ENCODE peak calls at places on chromosomes 4 and X, in four cellular contexts. A, Y, K and J are unnamed samples.

GRCh38 chr4:70842761-70843435 is 3.2 kb upstream of the GRSF1 start:
- DNase-seq in A (no peak), Y (no peak), K (peak), J (no peak)

GRCh38 chr4:110196206-110196870 is 2.1 kb downstream of the ELOVL6 start:
- DNase-seq in A (peak), Y (peak), K (peak), J (no peak)

GRCh38 chr4:122836941-122837340 is 10.3 kb downstream of the FGF2 start:
- DNase-seq in A (no peak), Y (no peak), K (peak), J (no peak)

GRCh38 chr4:109434007-109434792 is 585 bp downstream of the SEC24B start:
- DNase-seq in A (peak), Y (peak), K (peak), J (no peak)

GRCh38 chrX:22015144-22015750 is 16.9 kb upstream of the PHEX start:
- DNase-seq in A (no peak), Y (no peak), K (no peak), J (no peak)

GRCh38 chrX:45623266-45623665 is 422.6 kb upstream of the DIPK2B start:
- DNase-seq in A (no peak), Y (no peak), K (peak), J (peak)

GRCh38 chr4:159077702-159078495 is 25.0 kb upstream of the RAPGEF2 start:
- DNase-seq in A (no peak), Y (no peak), K (peak), J (no peak)

GRCh38 chr4:37389369-37389765 is 144.8 kb downstream of the NWD2 start:
- DNase-seq in A (peak), Y (no peak), K (no peak), J (no peak)

GRCh38 chr4:121140712-121141111 is 23.4 kb downstream of the TNIP3 start:
- DNase-seq in A (no peak), Y (no peak), K (no peak), J (no peak)

GRCh38 chrX:137566746-137567473 is 983 bp downstream of the ZIC3 start:
- DNase-seq in A (no peak), Y (no peak), K (no peak), J (no peak)

GRCh38 chr4:16056681-16057400 is 27.0 kb downstream of the PROM1 start:
- DNase-seq in A (no peak), Y (no peak), K (peak), J (no peak)

GRCh38 chr4:41216294-41217019 is 2.1 kb upstream of the APBB2 start:
- DNase-seq in A (peak), Y (peak), K (peak), J (no peak)

GRCh38 chrX:120120223-120120622 is 4.5 kb upstream of the RHOXF1 start:
- DNase-seq in A (no peak), Y (no peak), K (peak), J (no peak)

GRCh38 chrX:33434256-33435092 is 223.1 kb upstream of the DMD start:
- DNase-seq in A (peak), Y (peak), K (peak), J (peak)

GRCh38 chr4:76963136-76963477 is 13.6 kb downstream of the SEPTIN11 start:
- DNase-seq in A (no peak), Y (no peak), K (no peak), J (no peak)

GRCh38 chr4:6272863-6273660 is 3.4 kb downstream of the WFS1 start:
- DNase-seq in A (no peak), Y (no peak), K (peak), J (no peak)

GRCh38 chr4:74338792-74339333 is 26.1 kb upstream of the EREG start:
- DNase-seq in A (peak), Y (no peak), K (no peak), J (no peak)

GRCh38 chrX:16268206-16268605 is 100.9 kb downstream of the MAGEB17 start:
- DNase-seq in A (no peak), Y (no peak), K (no peak), J (no peak)

GRCh38 chrX:16267431-16267830 is 100.2 kb downstream of the MAGEB17 start:
- DNase-seq in A (no peak), Y (no peak), K (no peak), J (no peak)
- TF ChIP-seq CTCF in A (no peak), Y (no peak), K (no peak), J (no peak)

GRCh38 chr4:87840149-87840548 is 7.4 kb downstream of the MEPE start:
- DNase-seq in A (no peak), Y (no peak), K (no peak), J (no peak)

GRCh38 chr4:87835732-87836131 is 3.0 kb downstream of the MEPE start:
- DNase-seq in A (no peak), Y (no peak), K (peak), J (no peak)

GRCh38 chr4:87835192-87835591 is 2.4 kb downstream of the MEPE start:
- DNase-seq in A (no peak), Y (no peak), K (peak), J (no peak)

GRCh38 chr4:87839309-87839946 is 6.7 kb downstream of the MEPE start:
- DNase-seq in A (peak), Y (no peak), K (peak), J (no peak)

DNA sequence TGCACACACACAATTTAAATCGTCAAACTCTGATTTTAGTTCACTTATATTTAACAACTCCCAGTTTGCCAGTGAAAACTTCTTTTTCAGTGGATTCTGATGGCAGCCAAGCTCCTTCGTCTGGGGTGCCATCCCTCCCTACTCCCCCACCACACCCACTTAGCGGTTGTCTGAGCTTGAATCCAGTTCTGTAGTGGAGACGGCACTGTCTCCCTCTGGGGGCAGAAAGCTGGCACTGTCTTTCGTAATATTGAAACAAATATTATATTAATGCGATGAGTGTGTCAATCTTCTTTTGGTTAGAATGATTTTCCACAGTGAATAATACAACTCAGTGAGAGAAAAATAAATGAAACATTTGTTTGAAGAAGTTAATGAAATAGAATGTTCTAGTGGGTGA is 5.4 kb downstream of the MEPE start:
- DNase-seq in A (no peak), Y (no peak), K (peak), J (no peak)
- TF ChIP-seq CTCF in A (no peak), Y (no peak), K (peak), J (no peak)

GRCh38 chr4:2667428-2667827 is 88.7 kb downstream of the TNIP2 start:
- DNase-seq in A (no peak), Y (no peak), K (no peak), J (no peak)

GRCh38 chr4:2672700-2673099 is 83.4 kb downstream of the TNIP2 start:
- DNase-seq in A (peak), Y (no peak), K (no peak), J (no peak)

GRCh38 chr4:2671267-2671895 is 84.8 kb downstream of the TNIP2 start:
- DNase-seq in A (no peak), Y (no peak), K (no peak), J (no peak)

GRCh38 chr4:2672082-2672481 is 84.1 kb downstream of the TNIP2 start:
- DNase-seq in A (no peak), Y (no peak), K (no peak), J (no peak)

DNA sequence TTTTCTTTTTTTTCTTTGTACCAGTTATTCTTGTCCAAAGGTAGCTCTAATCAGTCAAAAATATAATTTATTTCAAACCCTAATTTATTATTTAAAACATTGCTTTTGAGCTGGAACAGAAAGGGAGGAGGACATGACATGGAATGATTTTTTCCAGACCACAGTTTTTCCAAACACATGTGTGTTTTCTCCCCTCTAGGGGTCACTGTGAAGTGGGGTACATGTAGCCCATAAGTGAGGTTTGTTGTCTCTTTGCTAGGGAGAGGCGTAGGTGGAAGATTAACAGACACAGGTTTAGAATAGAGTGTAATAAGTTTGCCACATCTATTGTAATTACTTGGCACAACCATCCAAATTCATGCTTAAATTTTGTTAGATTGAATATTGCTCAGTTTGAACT is 83.0 kb downstream of the TNIP2 start:
- DNase-seq in A (peak), Y (no peak), K (peak), J (no peak)
- TF ChIP-seq CTCF in A (peak), Y (no peak), K (peak), J (peak)

DNA sequence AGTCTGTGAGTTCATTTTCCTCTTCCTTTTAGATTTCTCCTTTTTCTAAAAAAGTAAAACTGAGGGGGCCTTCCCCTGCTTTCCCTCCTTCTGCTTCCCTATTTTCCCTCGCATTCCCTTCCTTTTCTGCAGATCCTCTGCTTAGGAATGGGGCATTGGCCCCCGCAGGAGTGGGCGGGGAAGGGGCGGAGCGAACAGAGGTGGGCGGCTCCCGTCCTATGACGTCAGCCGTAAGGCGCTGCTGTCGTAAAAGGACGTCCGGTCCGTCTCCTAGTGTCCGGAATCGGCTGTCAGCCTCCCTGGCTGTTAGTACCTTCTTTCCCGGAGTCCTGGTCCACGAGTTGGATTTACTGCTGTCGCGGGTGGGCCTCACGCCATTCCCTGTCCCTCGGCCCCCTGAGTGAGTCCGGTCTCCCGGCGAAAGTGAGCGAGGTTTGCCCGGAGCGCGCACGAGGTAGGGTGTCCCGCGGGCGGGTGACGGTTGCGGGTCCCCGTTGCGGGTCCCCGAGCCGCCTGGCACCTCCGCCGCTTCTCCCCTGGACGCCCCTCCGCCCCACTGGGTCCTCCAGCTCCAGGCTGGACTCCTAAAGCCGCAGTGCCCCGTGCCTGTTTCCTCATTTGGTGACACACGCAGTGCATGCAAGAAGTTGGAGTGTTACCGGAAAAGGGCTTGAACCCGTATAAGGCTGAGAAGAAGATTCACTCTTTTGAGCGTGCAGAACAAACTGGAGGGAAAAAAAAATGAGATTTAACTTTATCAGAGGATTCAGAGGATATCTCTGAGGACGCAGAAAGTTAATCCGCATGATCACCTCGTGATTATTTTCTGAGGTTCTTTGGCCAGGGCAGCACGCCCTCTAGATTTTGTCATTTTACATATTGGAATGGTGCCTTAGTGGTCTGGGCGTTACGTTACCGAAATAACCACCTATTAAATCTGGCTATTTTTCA is at the start of gene ZNF330:
- DNase-seq in A (peak), Y (peak), K (peak), J (peak)
- TF ChIP-seq CTCF in A (peak), Y (no peak), K (peak), J (peak)

DNA sequence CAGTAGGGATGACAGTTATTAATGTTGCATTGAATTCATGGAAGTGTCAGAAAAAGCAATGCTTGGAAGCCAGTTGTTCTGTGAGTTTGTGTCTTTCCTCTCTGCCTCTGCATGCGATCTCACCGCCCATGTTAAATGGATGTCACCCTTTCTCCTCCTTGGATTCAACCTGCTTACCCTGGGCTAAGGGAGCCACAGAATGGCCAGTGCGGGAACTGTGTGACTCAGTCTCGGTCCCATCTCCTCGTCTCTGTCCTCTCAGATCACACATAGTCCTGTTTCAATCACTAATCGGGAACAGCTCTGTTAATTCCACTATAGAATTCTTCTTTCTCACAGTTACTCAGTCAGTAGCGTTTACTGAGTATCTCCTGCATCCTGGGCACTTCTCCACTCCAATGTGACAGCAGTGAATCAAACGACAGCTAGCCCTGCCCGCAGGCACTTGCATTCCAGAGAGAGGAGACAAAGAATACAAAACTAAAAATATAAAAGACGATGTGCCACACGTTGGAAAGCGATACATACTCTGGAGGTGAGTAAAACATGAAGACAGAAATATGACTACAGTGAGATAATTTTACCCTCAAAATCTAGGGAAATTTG is 53.6 kb upstream of the TLR3 start:
- DNase-seq in A (no peak), Y (no peak), K (peak), J (no peak)
- TF ChIP-seq CTCF in A (no peak), Y (no peak), K (peak), J (no peak)

GRCh38 chr4:113776679-113777078 is 15.1 kb upstream of the CAMK2D start:
- DNase-seq in A (no peak), Y (no peak), K (no peak), J (no peak)
- TF ChIP-seq CTCF in A (no peak), Y (no peak), K (no peak), J (no peak)

GRCh38 chrX:14344172-14344940 is 185.0 kb upstream of the GLRA2 start:
- DNase-seq in A (peak), Y (no peak), K (no peak), J (no peak)
- TF ChIP-seq CTCF in A (no peak), Y (no peak), K (peak), J (no peak)

GRCh38 chr4:336099-336892 is 1.3 kb upstream of the ZNF141 start:
- DNase-seq in A (no peak), Y (peak), K (no peak), J (no peak)

GRCh38 chr4:337143-337931 is at the start of gene ZNF141:
- DNase-seq in A (peak), Y (peak), K (peak), J (peak)

GRCh38 chr4:336893-337142 is 796 bp upstream of the ZNF141 start:
- DNase-seq in A (no peak), Y (peak), K (peak), J (no peak)

GRCh38 chr4:337932-338758 is 531 bp downstream of the ZNF141 start:
- DNase-seq in A (peak), Y (peak), K (no peak), J (no peak)

GRCh38 chr4:335515-335914 is 2.1 kb upstream of the ZNF141 start:
- DNase-seq in A (no peak), Y (no peak), K (peak), J (no peak)
- TF ChIP-seq CTCF in A (no peak), Y (no peak), K (no peak), J (no peak)

DNA sequence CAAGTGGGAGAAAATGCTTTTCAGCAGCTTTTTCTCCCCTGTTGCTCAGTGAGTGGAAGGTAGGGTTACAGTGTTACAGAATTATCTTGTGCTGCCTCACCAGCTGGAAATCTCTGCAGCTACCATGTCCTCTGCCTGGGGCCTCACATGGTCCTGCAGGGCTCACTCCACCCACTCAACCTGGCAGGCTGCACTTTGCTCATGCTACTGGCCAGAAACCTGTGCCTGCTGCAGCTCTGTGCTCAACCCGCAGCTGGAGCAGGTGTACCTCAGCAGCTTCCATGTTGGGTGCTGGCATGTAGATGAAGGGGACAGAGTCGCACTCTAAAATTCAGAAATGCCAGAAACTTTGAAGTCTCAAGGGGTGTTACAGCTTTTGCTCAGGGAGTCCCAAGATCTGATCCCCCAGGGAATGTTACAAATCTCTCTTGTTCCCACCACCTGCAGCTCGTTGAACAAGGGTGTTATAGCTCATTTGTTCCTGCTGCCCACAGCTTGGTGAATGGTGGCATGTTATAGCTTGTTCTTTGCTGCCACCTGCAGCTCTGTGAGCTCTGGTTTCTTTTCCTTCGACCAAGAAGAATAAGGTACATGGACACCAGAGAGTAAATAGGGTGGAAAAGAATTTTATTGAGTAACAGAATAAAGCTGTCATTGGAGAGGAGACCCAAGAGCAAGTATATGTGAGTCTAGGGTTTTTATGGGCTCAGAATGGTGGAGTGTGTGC is 845.8 kb downstream of the TECRL start:
- DNase-seq in A (peak), Y (no peak), K (peak), J (no peak)
- TF ChIP-seq CTCF in A (peak), Y (no peak), K (peak), J (no peak)